ENCODE peak calls at places on chromosomes 1 and 21, in four cellular contexts. Y, T, V and S are unnamed samples.

GRCh38 chr1:202205523-202206190 is 12.1 kb downstream of the LGR6 start:
- DNase-seq in T (no peak), V (no peak), Y (no peak), S (no peak)

GRCh38 chr1:44807364-44808062 is 362 bp upstream of the DYNLT4 start:
- DNase-seq in V (peak; percentile 97), Y (peak; percentile 98), T (peak; percentile 95), S (peak; percentile 90)

GRCh38 chr1:23896491-23896890 is 16.7 kb downstream of the CNR2 start:
- DNase-seq in V (no peak), T (no peak), Y (no peak), S (no peak)

GRCh38 chr1:221294244-221294643 is 415.0 kb downstream of the HLX start:
- DNase-seq in Y (no peak), V (no peak), T (no peak), S (no peak)

GRCh38 chr1:97824200-97824599 is 96.6 kb downstream of the DPYD start:
- DNase-seq in Y (no peak), T (no peak), V (no peak), S (no peak)

GRCh38 chr1:238409191-238409846 is 518.6 kb upstream of the ZP4 start:
- DNase-seq in T (no peak), V (no peak), Y (no peak), S (no peak)

GRCh38 chr1:204977327-204977726 is 65.7 kb upstream of the CNTN2 start:
- DNase-seq in T (no peak), V (no peak), Y (no peak), S (no peak)

GRCh38 chr21:43733529-43734071 is 14.7 kb downstream of the PDXK start:
- DNase-seq in T (no peak), Y (no peak), V (peak; percentile 51), S (no peak)

GRCh38 chr21:31184462-31184861 is 146.2 kb upstream of the KRTAP19-8 start:
- DNase-seq in V (no peak), Y (no peak), T (no peak), S (no peak)

GRCh38 chr1:217953330-217953729 is 322.2 kb downstream of the SPATA17 start:
- DNase-seq in Y (no peak), V (no peak), T (no peak), S (no peak)

GRCh38 chr1:220710333-220710732 is 20.2 kb downstream of the C1orf115 start:
- DNase-seq in Y (no peak), T (no peak), V (no peak), S (no peak)

GRCh38 chr1:232705815-232706575 is 76.1 kb upstream of the SIPA1L2 start:
- DNase-seq in Y (peak; percentile 65), T (no peak), V (no peak), S (no peak)

GRCh38 chr1:102879439-102879993 is 228.8 kb downstream of the COL11A1 start:
- DNase-seq in V (no peak), Y (no peak), T (no peak), S (no peak)

GRCh38 chr1:45846931-45847330 is 43.5 kb downstream of the MAST2 start:
- DNase-seq in T (no peak), V (no peak), Y (no peak), S (no peak)

GRCh38 chr1:191888996-191889622 is 269.2 kb upstream of the RGS18 start:
- DNase-seq in Y (no peak), T (no peak), V (no peak), S (no peak)

GRCh38 chr1:100606438-100606837 is 68.5 kb downstream of the GPR88 start:
- DNase-seq in T (peak; percentile 47), Y (no peak), V (peak; percentile 17), S (no peak)

GRCh38 chr1:116911166-116911553 is 1.4 kb downstream of the PTGFRN start:
- DNase-seq in Y (no peak), V (no peak), T (no peak), S (no peak)

GRCh38 chr1:212700892-212701819 is 1.5 kb upstream of the BATF3 start:
- DNase-seq in Y (peak; percentile 42), V (peak; percentile 39), T (peak; percentile 39), S (peak; percentile 25)

GRCh38 chr1:61368876-61369275 is 286.5 kb downstream of the NFIA start:
- DNase-seq in V (no peak), T (no peak), Y (no peak), S (no peak)

GRCh38 chr1:61370177-61370907 is 288.0 kb downstream of the NFIA start:
- DNase-seq in T (no peak), Y (no peak), V (no peak), S (no peak)

GRCh38 chr1:61370908-61371279 is 288.5 kb downstream of the NFIA start:
- DNase-seq in V (no peak), Y (no peak), T (no peak), S (no peak)

GRCh38 chr1:61368366-61368765 is 286.0 kb downstream of the NFIA start:
- DNase-seq in Y (no peak), V (no peak), T (no peak), S (no peak)
- H3K4me1 ChIP-seq in Y (no peaks in the 10 kb centered on the region), V (no peaks in the 10 kb centered on the region), T (no peaks in the 10 kb centered on the region), S (no peaks in the 10 kb centered on the region)

DNA sequence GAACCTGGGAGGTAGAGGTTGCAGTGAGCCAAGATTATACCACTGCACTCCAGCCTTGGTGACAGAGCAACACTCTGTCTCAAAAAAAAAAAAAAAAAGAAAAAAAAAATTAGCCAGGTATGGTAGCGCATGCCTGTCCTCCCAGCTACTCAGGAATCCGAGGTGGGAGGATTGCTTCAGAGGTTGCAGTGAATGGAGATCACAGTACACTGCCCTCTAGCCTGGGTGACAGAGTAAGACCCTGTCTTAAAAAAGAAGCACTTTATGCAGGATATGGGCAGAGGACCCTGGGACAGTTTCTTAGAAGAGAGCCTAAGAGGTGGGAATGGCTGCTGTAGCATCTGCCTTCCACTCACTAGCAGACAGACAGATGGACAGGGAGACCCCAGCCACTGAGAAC is 23.0 kb downstream of the IQGAP3 start:
- DNase-seq in T (no peak), Y (no peak), V (no peak), S (no peak)
- H3K4me1 ChIP-seq in T (no peaks in the 10 kb centered on the region), Y (no peaks in the 10 kb centered on the region), V (no peaks in the 10 kb centered on the region), S (no peaks in the 10 kb centered on the region)

GRCh38 chr21:29309703-29310102 is 11.0 kb downstream of the BACH1 start:
- DNase-seq in V (no peak), T (no peak), Y (no peak), S (no peak)
- H3K4me1 ChIP-seq in V (peaks cover 6% of the 10 kb centered on the region), T (peaks cover 21% of the 10 kb centered on the region), Y (peaks cover 4% of the 10 kb centered on the region), S (peaks cover 11% of the 10 kb centered on the region)

GRCh38 chr1:19350566-19350965 is 38.4 kb downstream of the SLC66A1 start:
- DNase-seq in T (no peak), Y (no peak), V (no peak), S (no peak)
- H3K4me1 ChIP-seq in T (peaks cover 11% of the 10 kb centered on the region), Y (no peaks in the 10 kb centered on the region), V (peaks cover 6% of the 10 kb centered on the region), S (no peaks in the 10 kb centered on the region)

GRCh38 chr1:2237773-2238172 is 9.7 kb downstream of the SKI start:
- DNase-seq in Y (no peak), T (no peak), V (no peak), S (no peak)

GRCh38 chr1:2239384-2239985 is 11.4 kb downstream of the SKI start:
- DNase-seq in V (no peak), T (no peak), Y (no peak), S (no peak)

GRCh38 chr1:2240251-2241156 is 12.4 kb downstream of the SKI start:
- DNase-seq in T (peak; percentile 87), V (peak; percentile 69), Y (peak; percentile 90), S (peak; percentile 56)

GRCh38 chr1:2236695-2237677 is 8.9 kb downstream of the SKI start:
- DNase-seq in T (no peak), V (no peak), Y (no peak), S (no peak)

DNA sequence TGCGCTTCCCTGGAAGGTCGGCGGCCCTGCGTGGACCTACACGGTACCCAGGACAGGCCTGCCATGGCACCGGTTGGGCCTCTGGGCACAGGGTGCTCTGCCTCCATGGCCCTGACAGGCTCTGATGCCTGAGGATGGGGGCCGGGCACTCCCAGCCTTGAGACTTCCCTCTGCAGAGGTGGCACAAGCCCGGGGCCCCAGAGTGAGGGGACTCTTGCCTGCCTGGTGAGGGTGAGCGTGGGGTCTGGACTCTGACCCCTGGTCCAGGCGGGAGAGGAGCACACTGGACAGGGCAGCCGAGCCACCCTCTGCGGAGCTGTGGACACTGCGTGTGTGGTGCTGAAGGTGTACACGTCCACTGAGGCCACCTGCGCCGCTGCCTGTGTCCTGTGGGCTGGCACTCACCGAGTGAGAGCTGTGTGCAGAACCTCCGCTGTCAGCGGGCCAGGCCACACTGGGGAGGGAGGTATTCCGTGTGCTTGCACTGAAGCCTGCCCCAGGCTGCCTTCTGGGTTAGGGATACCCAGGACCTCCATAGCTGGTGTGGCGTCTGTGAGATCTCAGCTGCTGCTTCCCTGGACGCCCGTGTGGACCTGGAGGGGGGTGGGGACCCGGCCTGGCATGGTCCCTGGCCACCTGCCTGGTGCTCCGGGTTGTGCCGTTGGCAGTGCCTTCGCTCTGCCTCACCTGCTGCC is 10.4 kb downstream of the SKI start:
- DNase-seq in Y (no peak), V (no peak), T (peak; percentile 81), S (peak; percentile 62)
- H3K4me1 ChIP-seq in Y (peaks cover 73% of the 10 kb centered on the region), V (peaks cover 58% of the 10 kb centered on the region), T (peaks cover 94% of the 10 kb centered on the region), S (peaks cover 15% of the 10 kb centered on the region)

GRCh38 chr1:154628122-154628405 is 20.1 kb upstream of the ADAR start:
- DNase-seq in Y (no peak), V (no peak), T (no peak), S (no peak)
- H3K4me1 ChIP-seq in Y (peaks cover 8% of the 10 kb centered on the region), V (peaks cover 9% of the 10 kb centered on the region), T (peaks cover 17% of the 10 kb centered on the region), S (peaks cover 6% of the 10 kb centered on the region)